ENCODE peak calls at places on chromosomes 12 and 14, in seven cellular contexts. One of them, this sample, is unnamed.

GRCh38 chr14:29310757-29311156 is 544.2 kb downstream of the FOXG1 start:
- DNase-seq in sigmoid colon: no peak
- DNase-seq in B cell: no peak
- DNase-seq in type B pancreatic cell: no peak
- DNase-seq in heart right ventricle: no peak
- DNase-seq in lung: no peak
- DNase-seq in GM13977: no peak
- DNase-seq in this sample: no peak

GRCh38 chr14:23351681-23352505 is 794 bp downstream of the SLC22A17 start:
- DNase-seq in sigmoid colon: no peak
- DNase-seq in B cell: no peak
- DNase-seq in type B pancreatic cell: no peak
- DNase-seq in heart right ventricle: no peak
- DNase-seq in lung: no peak
- DNase-seq in GM13977: no peak
- DNase-seq in this sample: no peak

GRCh38 chr12:1246637-1247036 is 255.6 kb downstream of the ERC1 start:
- DNase-seq in sigmoid colon: no peak
- DNase-seq in B cell: no peak
- DNase-seq in type B pancreatic cell: no peak
- DNase-seq in heart right ventricle: no peak
- DNase-seq in lung: no peak
- DNase-seq in GM13977: no peak
- DNase-seq in this sample: no peak

GRCh38 chr12:80858356-80858755 is 79.4 kb downstream of the LIN7A start:
- DNase-seq in sigmoid colon: no peak
- DNase-seq in B cell: no peak
- DNase-seq in type B pancreatic cell: no peak
- DNase-seq in heart right ventricle: no peak
- DNase-seq in lung: no peak
- DNase-seq in GM13977: no peak
- DNase-seq in this sample: no peak

GRCh38 chr12:116106870-116107269 is 170.6 kb downstream of the MED13L start:
- DNase-seq in sigmoid colon: no peak
- DNase-seq in B cell: no peak
- DNase-seq in type B pancreatic cell: no peak
- DNase-seq in heart right ventricle: no peak
- DNase-seq in lung: no peak
- DNase-seq in GM13977: no peak
- DNase-seq in this sample: no peak

GRCh38 chr12:48750769-48751356 is 34.4 kb upstream of the CCNT1 start:
- DNase-seq in sigmoid colon: no peak
- DNase-seq in B cell: no peak
- DNase-seq in type B pancreatic cell: no peak
- DNase-seq in heart right ventricle: no peak
- DNase-seq in lung: no peak
- DNase-seq in GM13977: no peak
- DNase-seq in this sample: no peak

GRCh38 chr12:27899151-27899661 is 73.3 kb downstream of the PTHLH start:
- DNase-seq in sigmoid colon: no peak
- DNase-seq in B cell: no peak
- DNase-seq in type B pancreatic cell: no peak
- DNase-seq in heart right ventricle: no peak
- DNase-seq in lung: no peak
- DNase-seq in GM13977: no peak
- DNase-seq in this sample: no peak

GRCh38 chr12:103279444-103279843 is 216.3 kb downstream of the C12orf42 start:
- DNase-seq in sigmoid colon: no peak
- DNase-seq in B cell: no peak
- DNase-seq in type B pancreatic cell: no peak
- DNase-seq in heart right ventricle: no peak
- DNase-seq in lung: no peak
- DNase-seq in GM13977: peak
- DNase-seq in this sample: no peak

GRCh38 chr14:45893127-45893526 is 640.1 kb upstream of the MIS18BP1 start:
- DNase-seq in sigmoid colon: no peak
- DNase-seq in B cell: no peak
- DNase-seq in type B pancreatic cell: no peak
- DNase-seq in heart right ventricle: no peak
- DNase-seq in lung: no peak
- DNase-seq in GM13977: no peak
- DNase-seq in this sample: no peak

GRCh38 chr12:120887253-120888043 is 16.7 kb downstream of the SPPL3 start:
- DNase-seq in sigmoid colon: no peak
- DNase-seq in B cell: no peak
- DNase-seq in type B pancreatic cell: no peak
- DNase-seq in heart right ventricle: no peak
- DNase-seq in lung: no peak
- DNase-seq in GM13977: no peak
- DNase-seq in this sample: no peak

GRCh38 chr14:72774141-72774540 is 119.8 kb downstream of the DPF3 start:
- DNase-seq in sigmoid colon: no peak
- DNase-seq in B cell: no peak
- DNase-seq in type B pancreatic cell: no peak
- DNase-seq in heart right ventricle: no peak
- DNase-seq in lung: peak
- DNase-seq in GM13977: no peak
- DNase-seq in this sample: no peak

GRCh38 chr12:104488383-104488782 is 31.6 kb downstream of the CHST11 start:
- DNase-seq in sigmoid colon: no peak
- DNase-seq in B cell: no peak
- DNase-seq in type B pancreatic cell: no peak
- DNase-seq in heart right ventricle: no peak
- DNase-seq in lung: no peak
- DNase-seq in GM13977: no peak
- DNase-seq in this sample: no peak

GRCh38 chr12:2598001-2598400 is 196.8 kb upstream of the FKBP4 start:
- DNase-seq in sigmoid colon: no peak
- DNase-seq in B cell: no peak
- DNase-seq in type B pancreatic cell: no peak
- DNase-seq in heart right ventricle: no peak
- DNase-seq in lung: no peak
- DNase-seq in GM13977: no peak
- DNase-seq in this sample: no peak

DNA sequence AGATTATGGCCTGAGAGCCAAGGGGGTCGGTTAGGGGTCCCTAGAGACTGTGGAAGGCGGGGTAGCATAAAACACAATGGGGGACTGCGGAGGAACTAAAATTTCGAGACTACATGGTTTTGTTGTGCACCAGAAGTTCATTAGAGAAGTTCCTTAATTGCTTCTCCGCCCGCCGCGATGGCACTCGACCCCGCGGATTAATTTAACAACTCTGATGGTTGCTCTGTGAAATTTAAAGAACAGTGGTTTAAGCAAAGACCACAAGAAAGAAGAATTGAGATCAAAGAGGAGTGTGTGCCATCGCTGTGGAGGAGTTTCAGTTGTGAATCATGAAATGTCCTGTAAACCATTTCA is 1.4 kb upstream of the CCDC88C start:
- DNase-seq in sigmoid colon: no peak
- DNase-seq in B cell: no peak
- DNase-seq in type B pancreatic cell: no peak
- DNase-seq in heart right ventricle: no peak
- DNase-seq in lung: no peak
- DNase-seq in GM13977: no peak
- DNase-seq in this sample: peak
- TF ChIP-seq CTCF in sigmoid colon: no peak
- TF ChIP-seq CTCF in B cell: peak
- TF ChIP-seq CTCF in type B pancreatic cell: peak
- TF ChIP-seq CTCF in heart right ventricle: no peak
- TF ChIP-seq CTCF in lung: no peak
- TF ChIP-seq CTCF in GM13977: peak
- TF ChIP-seq CTCF in this sample: no peak

GRCh38 chr14:61877050-61877390 is 114.8 kb downstream of the SNAPC1 start:
- DNase-seq in sigmoid colon: no peak
- DNase-seq in B cell: no peak
- DNase-seq in type B pancreatic cell: no peak
- DNase-seq in heart right ventricle: no peak
- DNase-seq in lung: no peak
- DNase-seq in GM13977: no peak
- DNase-seq in this sample: no peak
- TF ChIP-seq CTCF in sigmoid colon: no peak
- TF ChIP-seq CTCF in B cell: no peak
- TF ChIP-seq CTCF in type B pancreatic cell: no peak
- TF ChIP-seq CTCF in heart right ventricle: no peak
- TF ChIP-seq CTCF in lung: no peak
- TF ChIP-seq CTCF in GM13977: no peak
- TF ChIP-seq CTCF in this sample: no peak

GRCh38 chr12:56127485-56127887 is 581 bp upstream of the ESYT1 start:
- DNase-seq in sigmoid colon: no peak
- DNase-seq in B cell: no peak
- DNase-seq in type B pancreatic cell: no peak
- DNase-seq in heart right ventricle: no peak
- DNase-seq in lung: no peak
- DNase-seq in GM13977: no peak
- DNase-seq in this sample: no peak

GRCh38 chr12:56126732-56127239 is 1.3 kb upstream of the ESYT1 start:
- DNase-seq in sigmoid colon: no peak
- DNase-seq in B cell: no peak
- DNase-seq in type B pancreatic cell: no peak
- DNase-seq in heart right ventricle: no peak
- DNase-seq in lung: no peak
- DNase-seq in GM13977: no peak
- DNase-seq in this sample: no peak

GRCh38 chr12:56129210-56129691 is 1.2 kb downstream of the ESYT1 start:
- DNase-seq in sigmoid colon: peak
- DNase-seq in B cell: peak
- DNase-seq in type B pancreatic cell: peak
- DNase-seq in heart right ventricle: peak
- DNase-seq in lung: peak
- DNase-seq in GM13977: peak
- DNase-seq in this sample: peak

GRCh38 chr12:56128669-56129209 is 672 bp downstream of the ESYT1 start:
- DNase-seq in sigmoid colon: peak
- DNase-seq in B cell: no peak
- DNase-seq in type B pancreatic cell: no peak
- DNase-seq in heart right ventricle: no peak
- DNase-seq in lung: no peak
- DNase-seq in GM13977: peak
- DNase-seq in this sample: no peak

DNA sequence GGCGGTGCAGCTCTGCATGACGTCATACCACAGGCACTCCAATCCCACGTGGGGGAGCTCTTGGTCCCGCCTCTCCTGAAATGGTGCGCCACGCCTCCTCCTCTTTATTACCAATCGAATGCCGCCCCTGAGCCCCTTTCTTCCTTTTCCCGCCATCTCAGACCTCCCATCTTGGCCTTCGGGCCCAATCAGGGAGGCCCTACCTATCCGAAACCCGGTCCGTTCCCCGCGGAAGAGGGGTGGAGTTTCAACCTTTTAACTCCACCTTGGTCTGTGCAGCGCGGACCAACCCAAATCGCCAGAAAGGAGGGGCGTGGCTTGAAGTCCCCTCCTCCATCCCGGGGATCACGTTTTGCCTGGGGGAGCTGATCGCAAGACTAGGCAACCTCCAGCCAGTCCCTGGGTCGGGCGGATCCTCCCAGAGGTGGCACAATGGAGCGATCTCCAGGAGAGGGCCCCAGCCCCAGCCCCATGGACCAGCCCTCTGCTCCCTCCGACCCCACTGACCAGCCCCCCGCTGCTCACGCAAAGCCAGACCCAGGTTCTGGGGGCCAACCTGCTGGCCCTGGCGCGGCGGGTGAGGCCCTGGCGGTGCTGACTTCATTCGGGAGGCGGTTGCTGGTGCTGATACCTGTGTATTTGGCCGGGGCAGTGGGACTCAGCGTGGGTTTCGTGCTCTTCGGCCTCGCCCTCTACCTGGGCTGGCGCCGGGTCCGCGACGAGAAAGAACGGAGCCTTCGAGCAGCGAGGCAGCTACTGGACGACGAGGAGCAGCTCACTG is at the start of gene ESYT1:
- DNase-seq in sigmoid colon: peak
- DNase-seq in B cell: peak
- DNase-seq in type B pancreatic cell: peak
- DNase-seq in heart right ventricle: peak
- DNase-seq in lung: peak
- DNase-seq in GM13977: peak
- DNase-seq in this sample: peak
- TF ChIP-seq CTCF in sigmoid colon: no peak
- TF ChIP-seq CTCF in B cell: no peak
- TF ChIP-seq CTCF in type B pancreatic cell: no peak
- TF ChIP-seq CTCF in heart right ventricle: no peak
- TF ChIP-seq CTCF in lung: no peak
- TF ChIP-seq CTCF in GM13977: no peak
- TF ChIP-seq CTCF in this sample: no peak

GRCh38 chr12:111789779-111790178 is 23.0 kb downstream of the ALDH2 start:
- DNase-seq in sigmoid colon: no peak
- DNase-seq in B cell: no peak
- DNase-seq in type B pancreatic cell: no peak
- DNase-seq in heart right ventricle: no peak
- DNase-seq in lung: no peak
- DNase-seq in GM13977: no peak
- DNase-seq in this sample: no peak

GRCh38 chr12:111784953-111785352 is 18.2 kb downstream of the ALDH2 start:
- DNase-seq in sigmoid colon: no peak
- DNase-seq in B cell: no peak
- DNase-seq in type B pancreatic cell: no peak
- DNase-seq in heart right ventricle: no peak
- DNase-seq in lung: no peak
- DNase-seq in GM13977: no peak
- DNase-seq in this sample: no peak

GRCh38 chr12:111785651-111786050 is 18.9 kb downstream of the ALDH2 start:
- DNase-seq in sigmoid colon: no peak
- DNase-seq in B cell: no peak
- DNase-seq in type B pancreatic cell: no peak
- DNase-seq in heart right ventricle: no peak
- DNase-seq in lung: no peak
- DNase-seq in GM13977: no peak
- DNase-seq in this sample: no peak

GRCh38 chr12:111791507-111791906 is 24.8 kb downstream of the ALDH2 start:
- DNase-seq in sigmoid colon: peak
- DNase-seq in B cell: no peak
- DNase-seq in type B pancreatic cell: no peak
- DNase-seq in heart right ventricle: no peak
- DNase-seq in lung: no peak
- DNase-seq in GM13977: no peak
- DNase-seq in this sample: no peak

DNA sequence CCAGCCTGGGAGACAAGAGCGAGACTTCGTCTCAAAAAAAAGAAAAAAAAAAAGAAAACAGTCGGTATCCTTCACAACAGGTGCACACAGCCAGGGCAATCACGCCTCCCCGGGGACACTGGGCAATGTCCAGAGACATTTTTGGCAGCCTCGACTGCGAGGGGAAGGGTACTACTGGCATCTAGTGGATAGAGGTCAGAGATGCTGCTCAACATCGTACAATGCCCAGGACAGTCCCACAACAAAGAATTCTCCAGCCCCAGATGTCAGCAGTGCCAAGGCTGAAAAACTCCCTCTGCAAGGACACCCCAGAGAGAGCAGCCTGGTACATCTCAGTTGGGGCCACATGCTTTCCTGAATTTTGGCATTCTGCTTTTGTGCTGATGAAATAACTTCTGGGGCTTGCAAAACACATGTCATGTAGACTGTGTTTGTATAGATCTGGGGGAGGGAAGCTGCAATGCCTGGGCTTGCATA is 21.5 kb downstream of the ALDH2 start:
- DNase-seq in sigmoid colon: peak
- DNase-seq in B cell: no peak
- DNase-seq in type B pancreatic cell: no peak
- DNase-seq in heart right ventricle: peak
- DNase-seq in lung: no peak
- DNase-seq in GM13977: peak
- DNase-seq in this sample: peak
- TF ChIP-seq CTCF in sigmoid colon: no peak
- TF ChIP-seq CTCF in B cell: peak
- TF ChIP-seq CTCF in type B pancreatic cell: peak
- TF ChIP-seq CTCF in heart right ventricle: peak
- TF ChIP-seq CTCF in lung: no peak
- TF ChIP-seq CTCF in GM13977: peak
- TF ChIP-seq CTCF in this sample: no peak

This sample was measured in stomach.